ENCODE peak calls at places on chromosomes 2 and 18, in ten cellular contexts. K, D, I, G, X, H, C, L, Q and S are unnamed samples.

GRCh38 chr2:190953257-190953656 is 60.7 kb downstream of the STAT1 start:
- DNase-seq in X (no peak), I (no peak), Q (no peak), H (no peak), G (peak), L (no peak), K (no peak), C (no peak), D (no peak), S (no peak)

GRCh38 chr2:200272320-200272719 is 34.2 kb upstream of the SPATS2L start:
- DNase-seq in G (no peak), Q (no peak), I (no peak), H (no peak), L (no peak), X (no peak), K (no peak), D (no peak), C (no peak), S (no peak)

GRCh38 chr2:119366161-119366648 is 429 bp downstream of the C2orf76 start:
- DNase-seq in K (no peak), C (no peak), G (peak), H (peak), D (peak), Q (peak), L (no peak), I (peak), X (no peak), S (no peak)

GRCh38 chr2:152320166-152320565 is 14.8 kb upstream of the FMNL2 start:
- DNase-seq in D (peak), I (no peak), Q (peak), G (no peak), C (no peak), H (no peak), X (no peak), L (no peak), K (no peak), S (no peak)

GRCh38 chr2:125516496-125517109 is 1139.4 kb upstream of the GYPC start:
- DNase-seq in Q (peak), D (no peak), L (no peak), C (no peak), K (no peak), I (peak), H (peak), X (no peak), G (no peak), S (peak)

GRCh38 chr18:27005589-27005988 is 140.1 kb upstream of the AQP4 start:
- DNase-seq in K (no peak), I (no peak), D (no peak), C (no peak), H (no peak), X (no peak), G (peak), L (no peak), Q (peak), S (peak)

GRCh38 chr2:141570474-141571131 is 560.2 kb downstream of the LRP1B start:
- DNase-seq in D (no peak), C (no peak), I (no peak), G (no peak), X (peak), H (no peak), Q (no peak), K (no peak), L (no peak), S (peak)

GRCh38 chr2:58939388-58939787 is 698.3 kb upstream of the FANCL start:
- DNase-seq in K (no peak), C (no peak), X (no peak), L (no peak), Q (peak), G (no peak), I (no peak), H (no peak), D (peak), S (no peak)

GRCh38 chr2:220703279-220703678 is 868.8 kb downstream of the EPHA4 start:
- DNase-seq in L (no peak), Q (no peak), X (no peak), D (peak), C (no peak), I (no peak), H (no peak), K (no peak), G (no peak), S (no peak)

DNA sequence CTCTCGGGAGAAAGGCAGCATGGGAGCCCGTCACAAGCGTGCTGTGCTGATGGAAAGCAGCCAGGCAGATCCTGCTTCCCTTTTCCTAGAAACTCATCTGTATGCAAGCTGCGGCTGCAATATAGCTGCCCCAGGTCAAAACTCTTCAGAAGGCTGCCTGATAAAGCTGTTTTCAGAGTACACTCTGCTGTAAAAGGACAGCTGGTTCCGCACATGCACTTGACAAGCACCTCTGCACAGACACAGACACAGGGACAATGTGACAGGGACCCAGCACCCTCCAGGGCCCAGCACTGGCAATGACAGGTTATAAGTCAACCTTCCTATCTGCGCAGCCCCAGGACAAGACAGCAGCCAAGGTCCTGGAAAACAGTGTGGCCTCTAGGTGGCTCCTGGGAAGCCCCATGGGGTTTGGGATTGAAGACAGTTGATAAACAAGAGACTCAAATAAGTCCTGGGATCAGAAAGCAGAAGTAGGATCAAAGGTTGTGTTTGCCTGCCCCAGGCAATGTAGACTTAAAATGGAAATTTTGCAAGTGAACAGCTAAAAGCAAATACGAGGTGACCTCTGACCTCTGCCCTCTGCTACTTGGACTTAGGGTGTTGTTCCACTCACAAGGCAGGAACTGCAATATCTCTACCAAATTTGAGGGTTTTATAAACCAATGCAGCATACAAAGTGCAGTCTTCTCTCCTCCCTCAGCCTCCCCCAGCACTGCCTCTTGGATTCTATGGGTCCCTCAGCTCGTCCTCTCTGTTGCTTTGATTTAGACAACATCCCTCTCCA is 16.9 kb downstream of the SLC66A2 start:
- DNase-seq in Q (no peak), H (peak), I (peak), K (no peak), X (peak), L (peak), G (no peak), C (no peak), D (no peak), S (peak)
- TF ChIP-seq CTCF in Q (no peak), H (peak), I (peak), K (no peak), X (no peak), L (no peak), G (no peak), C (no peak), D (no peak), S (peak)

GRCh38 chr2:26840937-26841610 is 6.9 kb upstream of the DPYSL5 start:
- DNase-seq in I (no peak), L (no peak), H (no peak), G (no peak), D (no peak), Q (no peak), C (no peak), K (no peak), X (no peak), S (peak)
- TF ChIP-seq CTCF in I (no peak), L (no peak), H (no peak), G (peak), D (no peak), Q (peak), C (no peak), K (peak), X (no peak), S (peak)

DNA sequence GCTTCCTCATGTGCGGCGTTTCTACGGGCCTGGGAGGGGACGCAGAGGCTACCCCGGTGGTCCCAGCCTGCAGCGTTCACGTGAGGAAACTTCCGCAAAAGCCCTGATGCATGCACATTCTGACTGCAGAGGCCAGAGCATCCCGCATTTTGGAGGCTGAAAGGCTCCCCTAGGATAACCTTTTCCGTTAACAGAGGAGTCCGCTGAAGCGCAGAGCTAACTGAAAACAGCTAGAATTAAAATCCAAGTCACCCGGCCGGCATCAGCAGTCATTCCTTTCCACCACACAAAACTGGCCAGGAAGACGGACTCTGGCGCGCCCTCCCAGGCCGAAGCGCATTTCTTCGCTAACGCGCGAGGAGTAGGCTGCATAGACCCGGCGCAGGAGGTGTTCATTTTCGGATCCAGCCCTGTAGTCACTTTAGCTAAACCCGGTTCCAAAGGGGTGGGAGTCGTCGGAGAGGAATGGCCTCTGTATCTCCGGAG is 747 bp upstream of the TUBB6 start:
- DNase-seq in L (peak), K (peak), G (peak), H (peak), Q (peak), D (peak), I (peak), C (no peak), X (peak), S (no peak)
- TF ChIP-seq CTCF in L (no peak), K (no peak), G (peak), H (no peak), Q (peak), D (peak), I (no peak), C (no peak), X (no peak), S (no peak)

DNA sequence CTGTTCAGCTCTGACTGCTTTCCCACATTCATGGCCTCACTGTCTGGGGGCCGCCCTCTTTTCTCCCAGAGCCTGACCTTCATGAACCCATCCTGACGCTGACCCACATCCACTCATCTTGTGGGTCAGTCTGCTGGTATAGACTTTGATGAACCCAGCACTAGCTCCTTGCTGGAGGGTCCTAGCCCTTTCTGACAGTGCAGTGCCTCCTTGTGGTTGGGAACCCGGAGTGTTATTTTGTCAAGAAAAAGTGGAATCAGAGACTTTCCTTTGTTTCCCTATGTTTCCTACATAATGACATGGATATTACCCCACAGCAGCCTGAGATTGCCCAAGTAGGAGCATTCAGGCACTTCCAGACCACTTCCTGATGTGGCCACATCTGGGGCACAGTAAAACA is 19.3 kb upstream of the OSR1 start:
- DNase-seq in Q (no peak), C (no peak), K (no peak), D (no peak), L (no peak), H (no peak), G (no peak), I (no peak), X (no peak), S (no peak)
- TF ChIP-seq CTCF in Q (no peak), C (peak), K (no peak), D (no peak), L (no peak), H (no peak), G (no peak), I (no peak), X (no peak), S (no peak)

GRCh38 chr2:108129636-108130035 is 110.1 kb upstream of the SULT1C3 start:
- DNase-seq in L (no peak), K (no peak), C (no peak), G (no peak), X (no peak), Q (no peak), D (no peak), H (no peak), I (no peak), S (no peak)
- TF ChIP-seq CTCF in L (no peak), K (no peak), C (no peak), G (no peak), X (no peak), Q (no peak), D (no peak), H (no peak), I (no peak), S (no peak)

GRCh38 chr2:46814160-46814559 is 101.4 kb downstream of the MCFD2 start:
- DNase-seq in I (peak), G (peak), L (peak), X (peak), K (no peak), C (no peak), H (peak), D (peak), Q (peak), S (no peak)

GRCh38 chr2:46814562-46814961 is 101.0 kb downstream of the MCFD2 start:
- DNase-seq in K (no peak), G (peak), X (no peak), D (no peak), C (no peak), H (no peak), L (no peak), I (no peak), Q (no peak), S (no peak)

GRCh38 chr2:46813046-46813445 is 102.6 kb downstream of the MCFD2 start:
- DNase-seq in H (no peak), I (peak), D (peak), K (no peak), C (no peak), Q (peak), X (peak), L (peak), G (peak), S (no peak)

GRCh38 chr2:46812381-46813024 is 103.1 kb downstream of the MCFD2 start:
- DNase-seq in C (no peak), K (no peak), H (peak), Q (peak), G (peak), I (peak), L (peak), D (peak), X (peak), S (peak)

GRCh38 chr2:46813680-46814079 is 101.9 kb downstream of the MCFD2 start:
- DNase-seq in D (no peak), Q (no peak), H (no peak), G (no peak), K (no peak), C (no peak), X (no peak), I (no peak), L (no peak), S (no peak)
- TF ChIP-seq CTCF in D (no peak), Q (no peak), H (no peak), G (no peak), K (no peak), C (no peak), X (no peak), I (no peak), L (no peak), S (no peak)